ENCODE peak calls at places on chromosomes 1 and 21, in five cellular contexts. One of them, this sample, is unnamed. For H3K9me3, the result is how much of the 10 kb centered on the place peaks cover.

GRCh38 chr21:25936776-25937175 is 202.0 kb downstream of the GABPA start:
- DNase-seq in NT2/D1: no peak
- DNase-seq in psoas muscle: no peak
- DNase-seq in H9: no peak
- DNase-seq in small intestine: no peak
- DNase-seq in this sample: no peak

GRCh38 chr1:156409424-156409823 is 40.4 kb downstream of the RHBG start:
- DNase-seq in H9: no peak
- DNase-seq in small intestine: no peak
- DNase-seq in NT2/D1: no peak
- DNase-seq in psoas muscle: no peak
- DNase-seq in this sample: no peak

GRCh38 chr1:117932576-117932975 is 3.0 kb downstream of the WDR3 start:
- DNase-seq in H9: no peak
- DNase-seq in small intestine: no peak
- DNase-seq in psoas muscle: no peak
- DNase-seq in NT2/D1: no peak
- DNase-seq in this sample: no peak

GRCh38 chr1:24705260-24706073 is 39.8 kb upstream of the CLIC4 start:
- DNase-seq in small intestine: peak
- DNase-seq in H9: peak
- DNase-seq in NT2/D1: peak
- DNase-seq in psoas muscle: peak
- DNase-seq in this sample: no peak

GRCh38 chr1:207309775-207310273 is 11.7 kb upstream of the CD55 start:
- DNase-seq in H9: no peak
- DNase-seq in small intestine: peak
- DNase-seq in psoas muscle: peak
- DNase-seq in NT2/D1: no peak
- DNase-seq in this sample: no peak

GRCh38 chr1:234925440-234926251 is 203.0 kb downstream of the TOMM20 start:
- DNase-seq in H9: peak
- DNase-seq in small intestine: peak
- DNase-seq in psoas muscle: no peak
- DNase-seq in NT2/D1: peak
- DNase-seq in this sample: no peak

GRCh38 chr1:169060010-169060722 is 46.3 kb upstream of the ATP1B1 start:
- DNase-seq in small intestine: peak
- DNase-seq in NT2/D1: no peak
- DNase-seq in H9: no peak
- DNase-seq in psoas muscle: peak
- DNase-seq in this sample: no peak

GRCh38 chr1:167454304-167454928 is 63.9 kb downstream of the CD247 start:
- DNase-seq in small intestine: no peak
- DNase-seq in H9: peak
- DNase-seq in NT2/D1: no peak
- DNase-seq in psoas muscle: no peak
- DNase-seq in this sample: no peak

GRCh38 chr1:11967028-11967547 is 13.2 kb upstream of the MFN2 start:
- DNase-seq in H9: peak
- DNase-seq in psoas muscle: no peak
- DNase-seq in NT2/D1: peak
- DNase-seq in small intestine: peak
- DNase-seq in this sample: no peak

GRCh38 chr1:190738321-190738720 is 260.7 kb upstream of the BRINP3 start:
- DNase-seq in small intestine: no peak
- DNase-seq in psoas muscle: no peak
- DNase-seq in H9: no peak
- DNase-seq in NT2/D1: no peak
- DNase-seq in this sample: no peak

GRCh38 chr1:234989479-234990327 is 138.9 kb downstream of the TOMM20 start:
- DNase-seq in H9: no peak
- DNase-seq in small intestine: no peak
- DNase-seq in NT2/D1: no peak
- DNase-seq in psoas muscle: no peak
- DNase-seq in this sample: no peak

GRCh38 chr1:27637052-27637451 is 2.1 kb upstream of the FGR start:
- DNase-seq in psoas muscle: no peak
- DNase-seq in H9: no peak
- DNase-seq in small intestine: no peak
- DNase-seq in NT2/D1: no peak
- DNase-seq in this sample: no peak

GRCh38 chr21:29453511-29453910 is 154.8 kb downstream of the BACH1 start:
- DNase-seq in psoas muscle: no peak
- DNase-seq in NT2/D1: no peak
- DNase-seq in H9: no peak
- DNase-seq in small intestine: no peak
- DNase-seq in this sample: no peak

GRCh38 chr21:46361937-46362336 is 38.0 kb downstream of the PCNT start:
- DNase-seq in psoas muscle: peak
- DNase-seq in small intestine: no peak
- DNase-seq in NT2/D1: no peak
- DNase-seq in H9: no peak
- DNase-seq in this sample: no peak

GRCh38 chr1:50969611-50970507 is at the start of gene CDKN2C:
- DNase-seq in psoas muscle: peak
- DNase-seq in small intestine: peak
- DNase-seq in H9: peak
- DNase-seq in NT2/D1: no peak
- DNase-seq in this sample: peak

GRCh38 chr1:203378529-203379271 is 27.8 kb upstream of the FMOD start:
- DNase-seq in NT2/D1: no peak
- DNase-seq in psoas muscle: no peak
- DNase-seq in small intestine: no peak
- DNase-seq in H9: no peak
- DNase-seq in this sample: no peak

GRCh38 chr1:9070421-9071015 is 1.1 kb upstream of the SLC2A5 start:
- DNase-seq in NT2/D1: no peak
- DNase-seq in psoas muscle: no peak
- DNase-seq in small intestine: peak
- DNase-seq in H9: no peak
- DNase-seq in this sample: no peak

GRCh38 chr1:9068971-9069323 is 488 bp downstream of the SLC2A5 start:
- DNase-seq in NT2/D1: no peak
- DNase-seq in psoas muscle: no peak
- DNase-seq in small intestine: peak
- DNase-seq in H9: no peak
- DNase-seq in this sample: no peak

GRCh38 chr1:9066945-9067807 is 2.3 kb downstream of the SLC2A5 start:
- DNase-seq in small intestine: peak
- DNase-seq in H9: no peak
- DNase-seq in NT2/D1: no peak
- DNase-seq in psoas muscle: peak
- DNase-seq in this sample: no peak

GRCh38 chr1:9071554-9072235 is 2.3 kb upstream of the SLC2A5 start:
- DNase-seq in NT2/D1: no peak
- DNase-seq in H9: no peak
- DNase-seq in psoas muscle: no peak
- DNase-seq in small intestine: no peak
- DNase-seq in this sample: no peak

DNA sequence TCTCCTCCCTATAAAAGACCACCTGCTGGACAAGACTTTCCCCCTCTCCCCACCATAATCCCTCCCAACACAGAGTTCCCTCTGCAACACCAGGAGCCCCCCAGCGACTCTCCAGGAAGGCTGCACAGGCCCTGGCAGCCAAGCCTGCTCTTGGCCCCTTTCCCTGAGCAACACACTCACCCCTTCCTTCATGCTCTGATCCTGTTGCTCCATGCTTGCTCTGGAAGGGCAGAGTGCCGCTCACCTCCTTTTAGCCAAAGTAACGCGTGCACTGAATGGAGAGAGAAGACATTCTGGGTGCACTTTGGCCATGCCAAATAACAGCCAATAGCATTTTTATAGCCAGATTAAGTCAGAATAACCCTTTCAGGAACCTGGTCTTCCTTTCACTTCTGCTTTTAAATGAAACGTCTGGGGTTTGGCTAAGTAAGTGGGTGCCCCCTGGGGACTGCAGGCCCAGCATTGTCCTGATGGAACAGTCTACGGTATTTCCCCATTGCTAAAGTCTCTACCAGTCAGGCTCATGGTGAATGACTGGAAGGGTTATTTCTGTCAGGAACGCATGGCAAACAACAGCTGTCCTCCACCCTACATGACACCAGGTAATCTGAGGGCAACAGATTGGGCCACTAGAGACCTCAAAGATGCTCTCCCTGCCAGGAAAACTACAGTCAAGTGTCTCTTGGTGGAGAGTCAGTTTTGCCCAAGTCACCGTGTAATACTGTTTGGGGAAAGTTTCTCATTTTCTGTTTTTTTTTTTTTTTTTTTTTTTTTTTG is at the start of gene SLC2A5:
- DNase-seq in psoas muscle: peak
- DNase-seq in small intestine: peak
- DNase-seq in NT2/D1: no peak
- DNase-seq in H9: no peak
- DNase-seq in this sample: no peak
- H3K9me3 ChIP-seq in psoas muscle: under half
- H3K9me3 ChIP-seq in small intestine: under half
- H3K9me3 ChIP-seq in NT2/D1: under half
- H3K9me3 ChIP-seq in H9: under half
- H3K9me3 ChIP-seq in this sample: under half

DNA sequence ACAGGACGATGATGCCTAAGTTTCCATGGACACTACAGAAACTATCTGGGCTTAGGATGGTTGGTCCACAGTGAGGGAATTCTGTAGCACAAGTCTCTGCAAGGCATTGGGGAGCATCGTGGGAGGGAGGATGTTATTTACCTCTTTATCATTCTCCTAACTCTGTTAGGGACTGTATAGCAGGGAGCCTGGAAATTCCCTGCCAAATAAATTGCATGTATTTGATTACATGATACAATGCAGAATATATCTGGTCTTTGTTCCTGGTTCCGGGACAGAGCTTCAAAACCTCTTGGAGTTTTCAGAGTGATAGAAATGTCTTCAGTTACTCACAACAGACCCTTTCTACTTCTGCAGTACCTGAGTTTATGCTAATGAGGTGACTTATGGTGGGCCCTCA is 385.9 kb downstream of the PCP4 start:
- DNase-seq in psoas muscle: no peak
- DNase-seq in NT2/D1: no peak
- DNase-seq in small intestine: no peak
- DNase-seq in H9: no peak
- DNase-seq in this sample: no peak
- H3K9me3 ChIP-seq in psoas muscle: under half
- H3K9me3 ChIP-seq in NT2/D1: under half
- H3K9me3 ChIP-seq in small intestine: under half
- H3K9me3 ChIP-seq in H9: under half
- H3K9me3 ChIP-seq in this sample: under half

GRCh38 chr1:233448290-233448689 is 120.8 kb downstream of the MAP3K21 start:
- DNase-seq in small intestine: no peak
- DNase-seq in psoas muscle: no peak
- DNase-seq in NT2/D1: no peak
- DNase-seq in H9: no peak
- DNase-seq in this sample: no peak
- H3K9me3 ChIP-seq in small intestine: under half
- H3K9me3 ChIP-seq in psoas muscle: under half
- H3K9me3 ChIP-seq in NT2/D1: under half
- H3K9me3 ChIP-seq in H9: under half
- H3K9me3 ChIP-seq in this sample: under half

GRCh38 chr21:40830836-40831235 is 16.1 kb downstream of the DSCAM start:
- DNase-seq in psoas muscle: no peak
- DNase-seq in H9: peak
- DNase-seq in NT2/D1: no peak
- DNase-seq in small intestine: no peak
- DNase-seq in this sample: no peak

GRCh38 chr21:40829308-40829707 is 17.6 kb downstream of the DSCAM start:
- DNase-seq in small intestine: no peak
- DNase-seq in psoas muscle: no peak
- DNase-seq in H9: no peak
- DNase-seq in NT2/D1: no peak
- DNase-seq in this sample: no peak

GRCh38 chr21:40827509-40827908 is 19.4 kb downstream of the DSCAM start:
- DNase-seq in H9: no peak
- DNase-seq in psoas muscle: no peak
- DNase-seq in small intestine: no peak
- DNase-seq in NT2/D1: no peak
- DNase-seq in this sample: no peak

GRCh38 chr21:40832316-40832715 is 14.6 kb downstream of the DSCAM start:
- DNase-seq in small intestine: no peak
- DNase-seq in psoas muscle: no peak
- DNase-seq in NT2/D1: no peak
- DNase-seq in H9: no peak
- DNase-seq in this sample: no peak

GRCh38 chr21:40829791-40830190 is 17.2 kb downstream of the DSCAM start:
- DNase-seq in NT2/D1: no peak
- DNase-seq in small intestine: no peak
- DNase-seq in H9: no peak
- DNase-seq in psoas muscle: no peak
- DNase-seq in this sample: no peak
- H3K9me3 ChIP-seq in NT2/D1: under half
- H3K9me3 ChIP-seq in small intestine: under half
- H3K9me3 ChIP-seq in H9: under half
- H3K9me3 ChIP-seq in psoas muscle: under half
- H3K9me3 ChIP-seq in this sample: under half

GRCh38 chr1:45244660-45245059 is 38.3 kb upstream of the ZSWIM5 start:
- DNase-seq in small intestine: no peak
- DNase-seq in H9: no peak
- DNase-seq in psoas muscle: no peak
- DNase-seq in NT2/D1: no peak
- DNase-seq in this sample: no peak
- H3K9me3 ChIP-seq in small intestine: under half
- H3K9me3 ChIP-seq in H9: under half
- H3K9me3 ChIP-seq in psoas muscle: under half
- H3K9me3 ChIP-seq in NT2/D1: under half
- H3K9me3 ChIP-seq in this sample: under half

DNA sequence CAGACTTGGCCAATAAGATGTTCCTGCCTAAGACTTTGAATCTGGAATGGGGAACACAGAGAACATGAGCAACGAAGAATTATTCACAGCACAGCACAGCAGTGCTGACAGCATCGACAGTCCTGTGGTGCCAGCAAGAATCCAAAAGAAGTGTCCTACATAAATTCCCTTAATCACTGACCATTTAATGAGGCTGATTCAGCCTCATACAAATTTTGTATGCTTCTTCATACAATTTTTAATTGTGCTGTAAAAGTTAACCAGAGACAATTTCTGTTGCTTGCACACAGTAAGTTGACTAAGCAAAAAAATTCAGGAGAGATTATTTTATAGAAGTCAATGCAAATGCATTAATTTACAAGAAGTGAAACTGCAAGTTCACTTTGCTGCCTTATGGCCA is 856.0 kb downstream of the LTN1 start:
- DNase-seq in psoas muscle: no peak
- DNase-seq in H9: no peak
- DNase-seq in small intestine: no peak
- DNase-seq in NT2/D1: no peak
- DNase-seq in this sample: no peak
- H3K9me3 ChIP-seq in psoas muscle: under half
- H3K9me3 ChIP-seq in H9: under half
- H3K9me3 ChIP-seq in small intestine: under half
- H3K9me3 ChIP-seq in NT2/D1: under half
- H3K9me3 ChIP-seq in this sample: under half